ENCODE peak calls at places on chromosomes 11 and 22, in six cellular contexts. F is hippocampal formation, S is HFFc6, W is M059J, P is IMR-90, A is left ventricle myocardium superior. V is an unnamed sample.

GRCh38 chr11:126824035-126824607 is 176.4 kb downstream of the KIRREL3 start:
- DNase-seq in F (no peak), S (no peak), W (no peak), P (no peak), A (no peak), V (no peak)

GRCh38 chr22:36546932-36547331 is 18.0 kb upstream of the EIF3D start:
- DNase-seq in F (no peak), S (peak), W (peak), P (peak), A (no peak), V (no peak)

GRCh38 chr22:37843746-37844089 is 416 bp downstream of the ANKRD54 start:
- DNase-seq in F (no peak), S (no peak), W (no peak), P (peak), A (no peak), V (no peak)

GRCh38 chr22:27748355-27749168 is 53.0 kb downstream of the MN1 start:
- DNase-seq in F (no peak), S (no peak), W (peak), P (peak), A (no peak), V (no peak)

GRCh38 chr11:68107689-68108088 is 13.5 kb downstream of the CHKA start:
- DNase-seq in F (no peak), S (no peak), W (no peak), P (no peak), A (no peak), V (no peak)

GRCh38 chr11:75376175-75376574 is 23.1 kb upstream of the RPS3 start:
- DNase-seq in F (no peak), S (no peak), W (no peak), P (no peak), A (no peak), V (no peak)

GRCh38 chr11:120643254-120643653 is 131.7 kb downstream of the GRIK4 start:
- DNase-seq in F (no peak), S (no peak), W (no peak), P (no peak), A (no peak), V (no peak)

GRCh38 chr11:123562166-123562565 is 92.3 kb downstream of the SCN3B start:
- DNase-seq in F (no peak), S (no peak), W (no peak), P (no peak), A (no peak), V (no peak)

GRCh38 chr11:130915556-130916237 is 582 bp downstream of the SNX19 start:
- DNase-seq in F (no peak), S (no peak), W (no peak), P (no peak), A (no peak), V (no peak)

V was measured in globus pallidus.